ENCODE peak calls at places on chromosomes 13 and 19, in seven cellular contexts. I, O, V, A, T, Q and G are unnamed samples.
A peak's percentile ranks its signal among the peaks of the same experiment; 100 is the strongest.

GRCh38 chr19:44644391-44645016 is 794 bp downstream of the PVR start:
- DNase-seq in A (no peak), I (peak; percentile 73), O (peak; percentile 44), T (peak; percentile 9), V (peak; percentile 68), Q (no peak), G (peak; percentile 76)

GRCh38 chr13:27636624-27637288 is 15.1 kb downstream of the POLR1D start:
- DNase-seq in Q (no peak), T (no peak), O (no peak), V (no peak), I (no peak), A (no peak), G (no peak)

GRCh38 chr19:19568802-19569756 is 31.0 kb downstream of the CILP2 start:
- DNase-seq in Q (peak; percentile 44), O (peak; percentile 46), V (peak; percentile 47), A (no peak), T (no peak), I (no peak), G (no peak)

GRCh38 chr13:33490461-33491327 is 205.1 kb upstream of the STARD13 start:
- DNase-seq in O (no peak), A (no peak), I (peak; percentile 73), V (no peak), T (no peak), Q (peak; percentile 78), G (no peak)

GRCh38 chr19:38701455-38702063 is 42.7 kb downstream of the CAPN12 start:
- DNase-seq in O (no peak), A (peak; percentile 84), Q (no peak), V (peak; percentile 42), I (no peak), T (no peak), G (no peak)

GRCh38 chr19:2051771-2052704 is 994 bp upstream of the MKNK2 start:
- DNase-seq in A (no peak), I (no peak), Q (peak; percentile 77), T (peak; percentile 18), V (no peak), O (no peak), G (no peak)

GRCh38 chr13:23979361-23980159 is 82.3 kb upstream of the C1QTNF9B start:
- DNase-seq in I (peak; percentile 76), Q (peak; percentile 96), T (no peak), V (peak; percentile 96), A (peak; percentile 85), O (peak; percentile 66), G (peak; percentile 69)

GRCh38 chr13:50911051-50911690 is 1.6 kb downstream of the RNASEH2B start:
- DNase-seq in A (no peak), Q (peak; percentile 17), T (no peak), O (peak; percentile 19), I (no peak), V (peak; percentile 42), G (peak; percentile 29)

GRCh38 chr13:106117035-106117434 is 418.4 kb downstream of the EFNB2 start:
- DNase-seq in A (no peak), V (peak; percentile 56), Q (peak; percentile 6), O (peak; percentile 71), T (no peak), I (no peak), G (no peak)

GRCh38 chr19:39030854-39031367 is 1.4 kb downstream of the FBXO27 start:
- DNase-seq in T (no peak), A (no peak), Q (no peak), V (no peak), O (no peak), I (no peak), G (no peak)

GRCh38 chr13:30880756-30881155 is 25.3 kb upstream of the MEDAG start:
- DNase-seq in I (no peak), A (peak; percentile 85), T (peak; percentile 46), O (peak; percentile 74), V (peak; percentile 89), Q (peak; percentile 84), G (peak; percentile 53)

GRCh38 chr13:96810104-96810503 is 184.2 kb downstream of the OXGR1 start:
- DNase-seq in T (no peak), V (no peak), O (no peak), Q (no peak), I (no peak), A (no peak), G (no peak)

GRCh38 chr13:71118779-71119364 is 748.1 kb downstream of the DACH1 start:
- DNase-seq in Q (no peak), V (no peak), I (no peak), T (no peak), O (peak; percentile 38), A (no peak), G (no peak)

GRCh38 chr13:20370815-20371421 is 138.8 kb upstream of the GJB6 start:
- DNase-seq in V (no peak), T (no peak), Q (no peak), I (no peak), A (no peak), O (peak; percentile 98), G (no peak)

GRCh38 chr13:83536941-83537340 is 345.3 kb downstream of the SLITRK1 start:
- DNase-seq in Q (no peak), I (no peak), V (no peak), O (peak; percentile 19), T (no peak), A (no peak), G (no peak)

GRCh38 chr19:2631213-2631821 is 71.2 kb downstream of the GNG7 start:
- DNase-seq in V (no peak), Q (peak; percentile 42), T (no peak), O (peak; percentile 31), A (no peak), I (no peak), G (no peak)

GRCh38 chr13:79468819-79469218 is 12.1 kb upstream of the NDFIP2 start:
- DNase-seq in T (no peak), Q (no peak), V (no peak), A (no peak), O (no peak), I (no peak), G (no peak)

GRCh38 chr13:102508411-102508810 is 88.4 kb upstream of the TPP2 start:
- DNase-seq in V (no peak), Q (no peak), I (no peak), O (no peak), A (no peak), T (no peak), G (no peak)

GRCh38 chr19:51794865-51795490 is at the start of gene FPR3:
- DNase-seq in V (no peak), A (no peak), I (no peak), Q (no peak), O (no peak), T (no peak), G (no peak)

GRCh38 chr13:84994582-84994981 is 804.6 kb downstream of the SLITRK6 start:
- DNase-seq in T (no peak), Q (no peak), I (no peak), V (peak; percentile 8), O (peak; percentile 67), A (no peak), G (no peak)

GRCh38 chr19:7738023-7738422 is 6.1 kb upstream of the CLEC4G start:
- DNase-seq in O (no peak), T (no peak), V (no peak), I (no peak), A (no peak), Q (no peak), G (no peak)

GRCh38 chr19:23778566-23778965 is 19.9 kb upstream of the ZNF681 start:
- DNase-seq in O (no peak), A (no peak), Q (no peak), T (no peak), I (no peak), V (no peak), G (no peak)

GRCh38 chr13:98494769-98495168 is 82.1 kb downstream of the STK24 start:
- DNase-seq in I (no peak), V (no peak), A (no peak), Q (no peak), O (no peak), T (no peak), G (peak; percentile 42)

GRCh38 chr13:77554079-77554478 is 18.6 kb downstream of the SCEL start:
- DNase-seq in I (no peak), A (no peak), V (no peak), T (no peak), Q (no peak), O (peak; percentile 25), G (no peak)

GRCh38 chr13:24747248-24748151 is 16.5 kb upstream of the RNF17 start:
- DNase-seq in I (peak; percentile 70), Q (peak; percentile 30), V (peak; percentile 46), O (no peak), T (no peak), A (no peak), G (no peak)

GRCh38 chr19:15372891-15373301 is 6.7 kb downstream of the AKAP8 start:
- DNase-seq in A (no peak), V (no peak), T (no peak), I (no peak), Q (no peak), O (no peak), G (no peak)

DNA sequence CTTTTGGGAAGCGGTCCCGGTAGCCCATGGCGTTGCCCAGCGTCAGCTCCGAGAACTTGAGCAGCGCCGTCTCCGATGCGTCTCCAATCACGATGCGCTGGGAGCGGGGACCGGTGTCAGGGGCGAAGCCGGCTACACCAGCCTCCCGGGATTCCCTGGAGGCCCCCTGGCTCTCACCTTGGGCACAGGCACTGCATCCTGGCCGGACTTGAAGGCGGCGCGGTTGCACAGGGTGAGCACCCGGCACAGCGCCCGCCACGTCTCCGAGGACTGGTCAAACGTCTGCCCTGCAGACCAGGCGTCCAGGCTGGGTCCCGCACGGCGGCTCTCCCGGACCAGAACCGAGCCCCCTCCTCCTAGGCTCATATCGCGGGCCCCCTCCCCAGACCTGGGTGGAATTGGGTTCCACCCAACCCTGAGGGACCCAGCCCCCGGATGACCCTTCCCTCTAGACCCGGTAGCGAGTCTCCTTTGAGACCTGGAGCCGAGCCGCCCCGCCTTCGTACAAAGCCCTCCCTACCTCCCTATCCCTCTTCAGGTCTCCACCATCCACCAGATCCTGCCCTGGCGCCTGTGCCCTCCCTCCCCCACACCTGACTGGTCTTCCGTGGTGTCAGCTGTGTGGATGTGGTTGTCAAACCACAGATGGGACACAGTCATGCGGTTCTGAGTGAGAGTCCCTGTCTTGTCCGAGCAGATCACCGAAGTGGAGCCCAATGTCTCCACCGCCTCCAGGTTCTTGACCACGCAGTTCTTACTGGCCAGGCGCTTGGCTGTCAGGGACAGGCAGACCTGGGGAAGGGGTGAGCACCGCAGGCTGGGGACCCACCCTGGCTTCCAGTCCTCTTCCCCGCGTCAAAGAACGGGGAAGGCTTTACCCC is 4.8 kb downstream of the ATP4A start:
- DNase-seq in V (no peak), A (no peak), I (no peak), Q (no peak), O (no peak), T (no peak), G (no peak)
- H3K4me1 ChIP-seq in V (no peaks in the 10 kb centered on the region), A (peaks cover 7% of the 10 kb centered on the region), I (peaks cover 3% of the 10 kb centered on the region), Q (no peaks in the 10 kb centered on the region), O (peaks cover 5% of the 10 kb centered on the region), T (peaks cover 9% of the 10 kb centered on the region), G (no peaks in the 10 kb centered on the region)

GRCh38 chr19:9811139-9811538 is 7.7 kb downstream of the FBXL12 start:
- DNase-seq in V (no peak), T (no peak), O (no peak), A (no peak), I (no peak), Q (no peak), G (no peak)
- H3K4me1 ChIP-seq in V (no peaks in the 10 kb centered on the region), T (no peaks in the 10 kb centered on the region), O (no peaks in the 10 kb centered on the region), A (no peaks in the 10 kb centered on the region), I (no peaks in the 10 kb centered on the region), Q (no peaks in the 10 kb centered on the region), G (no peaks in the 10 kb centered on the region)

GRCh38 chr13:39955560-39955959 is 300.1 kb downstream of the COG6 start:
- DNase-seq in I (no peak), Q (no peak), A (no peak), V (no peak), T (no peak), O (no peak), G (no peak)
- H3K4me1 ChIP-seq in I (no peaks in the 10 kb centered on the region), Q (peaks cover 4% of the 10 kb centered on the region), A (no peaks in the 10 kb centered on the region), V (no peaks in the 10 kb centered on the region), T (no peaks in the 10 kb centered on the region), O (no peaks in the 10 kb centered on the region), G (no peaks in the 10 kb centered on the region)

GRCh38 chr13:41254902-41255301 is 8.5 kb downstream of the MTRF1 start:
- DNase-seq in V (no peak), T (no peak), I (no peak), O (no peak), Q (no peak), A (no peak), G (no peak)
- H3K4me1 ChIP-seq in V (no peaks in the 10 kb centered on the region), T (no peaks in the 10 kb centered on the region), I (no peaks in the 10 kb centered on the region), O (no peaks in the 10 kb centered on the region), Q (peaks cover 11% of the 10 kb centered on the region), A (no peaks in the 10 kb centered on the region), G (no peaks in the 10 kb centered on the region)